ENCODE peak calls at places on chromosome X, in ten cellular contexts. Z, N, Y, R, V, T, A, X, M and O are unnamed samples.

GRCh38 chrX:5916945-5917344 is 311.7 kb downstream of the NLGN4X start:
- DNase-seq in X (no peak), T (no peak), V (no peak), A (no peak), N (no peak), Y (no peak), M (no peak), R (peak), Z (no peak), O (no peak)

GRCh38 chrX:20515841-20516461 is 249.2 kb upstream of the RPS6KA3 start:
- DNase-seq in Y (peak), V (no peak), Z (peak), A (peak), N (peak), M (no peak), T (no peak), X (peak), R (peak), O (no peak)

GRCh38 chrX:12958461-12958860 is 16.4 kb upstream of the TMSB4X start:
- DNase-seq in N (no peak), X (no peak), Y (no peak), T (no peak), V (no peak), R (no peak), M (no peak), Z (no peak), A (no peak), O (no peak)

GRCh38 chrX:33974676-33975075 is 157.4 kb downstream of the FAM47A start:
- DNase-seq in N (no peak), Y (no peak), Z (no peak), T (no peak), X (no peak), R (no peak), M (no peak), A (no peak), V (no peak), O (no peak)

GRCh38 chrX:134537179-134537945 is 77.4 kb downstream of the HPRT1 start:
- DNase-seq in A (no peak), Z (peak), N (peak), Y (peak), T (no peak), R (peak), M (no peak), X (peak), V (no peak), O (no peak)

GRCh38 chrX:112644713-112645112 is 35.0 kb downstream of the LHFPL1 start:
- DNase-seq in Y (no peak), T (no peak), R (no peak), V (no peak), Z (no peak), M (no peak), A (no peak), N (no peak), X (no peak), O (no peak)

GRCh38 chrX:132181364-132181763 is 37.9 kb downstream of the RAP2C start:
- DNase-seq in Z (no peak), T (no peak), N (no peak), V (no peak), A (no peak), Y (peak), X (no peak), R (peak), M (no peak), O (no peak)

GRCh38 chrX:144566592-144566991 is 680.7 kb upstream of the SPANXN1 start:
- DNase-seq in A (no peak), Z (no peak), X (no peak), T (no peak), M (peak), R (no peak), Y (no peak), N (no peak), V (no peak), O (no peak)

GRCh38 chrX:1754077-1754476 is 139.2 kb downstream of the ASMT start:
- DNase-seq in X (no peak), T (no peak), Z (peak), A (no peak), V (no peak), N (peak), R (no peak), M (no peak), Y (no peak), O (no peak)

GRCh38 chrX:118116308-118117068 is at the start of gene KLHL13:
- DNase-seq in T (no peak), Y (no peak), R (peak), X (no peak), A (no peak), V (peak), M (peak), N (peak), Z (no peak), O (peak)

GRCh38 chrX:12771445-12772069 is 19.7 kb upstream of the PRPS2 start:
- DNase-seq in X (peak), A (no peak), R (peak), M (peak), T (peak), Z (peak), N (peak), V (no peak), Y (no peak), O (peak)

GRCh38 chrX:63354484-63354883 is 3.4 kb upstream of the SPIN4 start:
- DNase-seq in X (no peak), Z (no peak), A (no peak), M (no peak), V (no peak), Y (no peak), T (no peak), N (no peak), R (no peak), O (no peak)

GRCh38 chrX:111337067-111337466 is 66.8 kb upstream of the CAPN6 start:
- DNase-seq in Z (no peak), T (no peak), M (no peak), V (no peak), A (no peak), R (no peak), Y (no peak), X (no peak), N (no peak), O (no peak)

GRCh38 chrX:104195013-104195412 is 28.8 kb downstream of the FAM199X start:
- DNase-seq in T (no peak), X (no peak), R (no peak), Z (no peak), A (no peak), N (no peak), M (no peak), V (no peak), Y (no peak), O (no peak)

GRCh38 chrX:101682723-101683122 is 23.1 kb upstream of the ARMCX2 start:
- DNase-seq in T (no peak), A (no peak), R (no peak), Y (no peak), V (no peak), M (no peak), Z (peak), N (peak), X (no peak), O (no peak)

GRCh38 chrX:68252664-68253063 is 180.6 kb downstream of the OPHN1 start:
- DNase-seq in V (no peak), M (no peak), R (no peak), A (no peak), N (no peak), T (no peak), Z (no peak), X (no peak), Y (no peak), O (no peak)

GRCh38 chrX:96481831-96482230 is 202.8 kb upstream of the DIAPH2 start:
- DNase-seq in R (no peak), V (no peak), Y (no peak), T (no peak), A (no peak), N (no peak), X (no peak), M (no peak), Z (no peak), O (no peak)

GRCh38 chrX:9614016-9614415 is 149.2 kb downstream of the TBL1X start:
- DNase-seq in V (no peak), Z (peak), N (peak), A (no peak), Y (no peak), R (no peak), X (no peak), M (no peak), T (no peak), O (no peak)

GRCh38 chrX:1425381-1425780 is 27.3 kb downstream of the ASMTL start:
- DNase-seq in Y (no peak), V (no peak), M (no peak), X (no peak), T (no peak), N (no peak), A (no peak), R (no peak), Z (no peak), O (no peak)

GRCh38 chrX:10048076-10048475 is 80.9 kb downstream of the CLDN34 start:
- DNase-seq in N (peak), A (no peak), Y (no peak), R (no peak), T (no peak), M (no peak), V (no peak), Z (no peak), X (no peak), O (no peak)

GRCh38 chrX:31039327-31039711 is 32.5 kb downstream of the FTHL17 start:
- DNase-seq in R (no peak), Y (no peak), T (no peak), V (no peak), A (no peak), N (no peak), Z (no peak), M (no peak), X (no peak), O (no peak)

GRCh38 chrX:85052207-85052606 is 48.5 kb downstream of the APOOL start:
- DNase-seq in Y (no peak), X (no peak), T (no peak), N (peak), V (no peak), Z (peak), R (no peak), A (no peak), M (no peak), O (no peak)

GRCh38 chrX:14920196-14920595 is 47.0 kb downstream of the MOSPD2 start:
- DNase-seq in Z (no peak), A (peak), M (no peak), N (peak), T (no peak), X (no peak), Y (no peak), R (no peak), V (no peak), O (no peak)

GRCh38 chrX:460823-461640 is 74.3 kb upstream of the PPP2R3B start:
- DNase-seq in M (no peak), V (no peak), T (no peak), R (no peak), A (no peak), N (no peak), Z (no peak), X (no peak), Y (no peak), O (no peak)

GRCh38 chrX:10884246-10884645 is 226.9 kb upstream of the HCCS start:
- DNase-seq in A (no peak), V (no peak), M (no peak), X (no peak), Z (peak), R (no peak), T (no peak), Y (no peak), N (peak), O (no peak)

GRCh38 chrX:37684918-37685317 is 673 bp upstream of the XK start:
- DNase-seq in T (no peak), Z (no peak), V (no peak), Y (peak), X (no peak), M (no peak), R (peak), N (no peak), A (no peak), O (no peak)

GRCh38 chrX:117987376-117987775 is 129.2 kb downstream of the KLHL13 start:
- DNase-seq in M (no peak), T (no peak), Y (no peak), R (no peak), X (no peak), A (no peak), N (no peak), Z (no peak), V (no peak), O (no peak)

GRCh38 chrX:70436380-70436779 is 8.3 kb upstream of the DLG3 start:
- DNase-seq in Y (no peak), N (no peak), X (no peak), V (no peak), Z (no peak), T (no peak), M (peak), A (no peak), R (no peak), O (no peak)

GRCh38 chrX:131045786-131046185 is 12.4 kb upstream of the ARHGAP36 start:
- DNase-seq in M (no peak), Y (no peak), T (no peak), Z (no peak), A (no peak), V (no peak), X (no peak), N (no peak), R (no peak), O (no peak)

GRCh38 chrX:30653415-30654131 is at the start of gene GK:
- DNase-seq in Y (no peak), N (peak), V (peak), T (peak), A (no peak), M (no peak), X (no peak), Z (no peak), R (no peak), O (no peak)

GRCh38 chrX:123215397-123216089 is 31.5 kb downstream of the GRIA3 start:
- DNase-seq in Y (no peak), V (no peak), T (no peak), N (no peak), R (no peak), A (no peak), M (no peak), Z (no peak), X (no peak), O (no peak)

GRCh38 chrX:142052238-142052637 is 148.5 kb downstream of the MAGEC1 start:
- DNase-seq in T (no peak), X (no peak), R (no peak), M (no peak), V (no peak), Z (no peak), A (no peak), Y (no peak), N (no peak), O (no peak)

DNA sequence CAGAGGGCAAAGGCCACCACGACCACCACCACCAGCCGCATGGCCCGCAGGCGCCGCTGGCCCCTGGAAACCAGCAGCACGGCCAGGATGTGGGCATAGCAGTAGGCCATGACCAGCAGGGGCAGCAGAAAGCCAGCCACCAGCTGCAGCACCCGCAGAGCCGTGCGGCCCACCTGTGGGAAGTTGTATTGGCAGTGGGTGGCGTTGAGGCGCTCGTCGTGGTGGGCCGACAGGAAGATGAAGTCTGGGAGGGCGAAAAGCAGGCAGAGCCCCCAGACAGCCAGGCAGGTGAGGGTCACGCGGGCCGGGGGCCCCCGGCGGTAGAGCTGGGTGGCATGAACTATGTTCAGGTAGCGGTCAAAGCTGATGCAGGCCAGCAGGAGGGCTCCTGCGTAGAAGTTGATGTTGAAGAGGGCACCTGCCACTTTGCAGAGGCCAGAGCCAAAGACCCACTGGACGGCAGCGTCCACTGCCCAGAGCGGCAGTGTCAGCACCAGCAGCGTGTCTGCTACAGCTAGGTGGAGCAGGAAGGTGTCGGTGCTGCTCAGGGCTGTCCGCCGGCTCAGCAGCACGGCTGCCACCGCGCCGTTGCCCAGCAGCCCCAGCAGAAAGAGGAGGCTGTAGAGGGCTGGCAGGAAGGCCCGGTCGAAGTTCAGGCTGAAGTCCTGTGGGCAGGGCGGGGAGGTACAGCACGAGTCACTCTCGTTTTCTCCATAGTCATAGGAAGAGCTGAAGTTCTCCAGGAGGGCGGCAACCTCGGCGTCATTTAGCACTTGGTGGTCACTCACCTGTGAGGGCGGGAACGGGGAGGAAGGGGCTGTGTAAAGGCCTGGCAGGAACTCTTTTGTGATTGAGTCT is 1.4 kb downstream of the CXCR3 start:
- DNase-seq in V (no peak), M (no peak), A (no peak), N (no peak), Z (no peak), T (no peak), R (peak), X (no peak), Y (no peak), O (no peak)
- TF ChIP-seq CTCF in V (no peak), M (no peak), A (no peak), N (no peak), Z (no peak), T (no peak), R (no peak), X (no peak), Y (no peak), O (no peak)

GRCh38 chrX:108437354-108437753 is 868 bp downstream of the COL4A6 start:
- DNase-seq in Z (no peak), A (no peak), R (no peak), N (no peak), M (no peak), T (no peak), V (no peak), Y (no peak), X (no peak), O (no peak)

GRCh38 chrX:108437789-108438623 is at the start of gene COL4A6:
- DNase-seq in Y (no peak), V (peak), T (no peak), Z (peak), A (no peak), N (no peak), M (peak), X (no peak), R (no peak), O (peak)

GRCh38 chrX:108439434-108439883 is at the start of gene COL4A5:
- DNase-seq in A (peak), N (peak), X (peak), V (peak), Z (peak), R (peak), T (no peak), M (peak), Y (peak), O (peak)

GRCh38 chrX:108443065-108443464 is 3.4 kb downstream of the COL4A5 start:
- DNase-seq in R (no peak), N (no peak), Z (no peak), A (no peak), Y (no peak), M (no peak), V (no peak), X (no peak), T (no peak), O (no peak)

GRCh38 chrX:108439961-108440696 is 491 bp downstream of the COL4A5 start:
- DNase-seq in Y (no peak), N (peak), T (no peak), A (no peak), V (peak), M (peak), Z (no peak), X (no peak), R (no peak), O (peak)
- TF ChIP-seq CTCF in Y (no peak), N (no peak), T (no peak), A (no peak), V (no peak), M (no peak), Z (no peak), X (no peak), R (no peak), O (no peak)

DNA sequence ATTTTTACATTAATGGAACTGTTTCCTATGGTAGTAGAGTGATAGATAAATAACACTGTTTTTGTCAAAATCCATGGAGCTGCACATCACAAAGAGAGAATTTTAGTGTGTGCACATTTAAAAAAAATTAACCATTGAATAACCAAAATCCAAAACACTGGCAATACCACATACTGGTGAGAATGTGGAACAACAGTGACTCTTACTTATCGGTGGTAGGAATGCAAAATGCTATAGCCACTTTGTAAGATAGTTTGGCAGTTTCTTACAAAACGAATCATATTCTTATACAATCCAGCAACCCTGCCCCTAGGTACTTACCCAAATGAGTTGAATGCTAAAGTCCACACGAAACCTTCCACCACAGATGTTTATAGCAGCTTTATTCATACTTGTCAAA is 229.6 kb upstream of the GPR101 start:
- DNase-seq in A (no peak), N (no peak), Y (no peak), X (no peak), R (no peak), V (no peak), M (no peak), Z (no peak), T (no peak), O (no peak)
- TF ChIP-seq CTCF in A (no peak), N (no peak), Y (no peak), X (no peak), R (no peak), V (no peak), M (no peak), Z (no peak), T (no peak), O (no peak)

GRCh38 chrX:49812177-49812576 is 16.9 kb upstream of the PAGE4 start:
- DNase-seq in R (no peak), M (no peak), X (no peak), T (no peak), Z (no peak), V (no peak), N (no peak), Y (no peak), A (no peak), O (no peak)

GRCh38 chrX:49810233-49810632 is 18.9 kb upstream of the PAGE4 start:
- DNase-seq in R (no peak), Z (no peak), X (no peak), T (no peak), A (no peak), M (no peak), V (no peak), Y (no peak), N (no peak), O (no peak)
- TF ChIP-seq CTCF in R (no peak), Z (no peak), X (no peak), T (no peak), A (no peak), M (no peak), V (no peak), Y (no peak), N (no peak), O (no peak)

GRCh38 chrX:39162322-39162721 is 361.1 kb downstream of the MID1IP1 start:
- DNase-seq in V (no peak), Z (no peak), T (peak), R (peak), M (peak), Y (no peak), A (no peak), N (no peak), X (no peak), O (no peak)
- TF ChIP-seq CTCF in V (peak), Z (peak), T (peak), R (no peak), M (peak), Y (no peak), A (no peak), N (no peak), X (no peak), O (peak)

DNA sequence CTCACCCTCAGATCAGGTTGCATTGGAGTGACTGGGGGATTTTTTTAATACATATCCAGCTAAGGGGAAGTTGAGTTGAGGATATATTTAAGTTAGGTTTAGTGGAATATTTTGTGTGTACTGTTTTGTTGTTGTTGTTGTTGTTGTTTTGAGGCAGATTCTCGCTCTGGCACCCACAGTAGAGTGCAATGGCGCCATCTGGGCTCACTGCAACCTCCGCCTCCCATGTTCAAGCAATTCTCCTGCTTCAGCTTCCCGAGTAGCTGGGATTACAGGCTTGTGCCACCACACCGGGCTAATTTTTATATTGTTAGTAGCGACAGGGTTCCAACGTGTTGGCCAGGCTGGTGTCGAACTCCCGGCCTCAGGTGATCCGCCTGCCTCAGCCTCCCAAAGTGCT is 38.6 kb upstream of the ATP6AP2 start:
- DNase-seq in T (no peak), M (no peak), V (no peak), A (no peak), Z (no peak), N (no peak), Y (no peak), R (no peak), X (no peak), O (no peak)
- TF ChIP-seq CTCF in T (no peak), M (no peak), V (no peak), A (no peak), Z (no peak), N (no peak), Y (no peak), R (no peak), X (peak), O (no peak)